ENCODE peak calls at places on chromosomes 4 and X, in five cellular contexts. P is H9; N is CD4-positive, alpha-beta memory T cell; J is SK-N-SH; O is transverse colon. Q is an unnamed sample.

GRCh38 chr4:180456928-180457327 is 1786.3 kb upstream of the TENM3 start:
- DNase-seq in P (no peak), N (no peak), J (no peak), O (no peak), Q (peak; percentile 32)

GRCh38 chrX:136291824-136292223 is 8.9 kb upstream of the ADGRG4 start:
- DNase-seq in P (no peak), N (no peak), J (no peak), O (no peak), Q (no peak)

GRCh38 chr4:159417006-159417405 is 314.1 kb downstream of the RAPGEF2 start:
- DNase-seq in P (no peak), N (no peak), J (no peak), O (no peak), Q (no peak)

GRCh38 chrX:151982217-151982616 is 7.7 kb upstream of the GABRE start:
- DNase-seq in P (no peak), N (no peak), J (no peak), O (no peak), Q (peak; percentile 35)

GRCh38 chr4:3122081-3122563 is 47.6 kb downstream of the HTT start:
- DNase-seq in P (no peak), N (no peak), J (no peak), O (no peak), Q (peak; percentile 96)

GRCh38 chrX:103175944-103176753 is 38.8 kb upstream of the BEX4 start:
- DNase-seq in P (peak; percentile 46), N (peak; percentile 40), J (peak; percentile 67), O (peak; percentile 59), Q (peak; percentile 66)

GRCh38 chrX:101682723-101683122 is 23.1 kb upstream of the ARMCX2 start:
- DNase-seq in P (no peak), N (no peak), J (no peak), O (no peak), Q (peak; percentile 71)

GRCh38 chr4:109302366-109303140 is at the start of gene COL25A1:
- DNase-seq in P (peak; percentile 97), N (peak; percentile 26), J (peak; percentile 65), O (peak; percentile 11), Q (peak; percentile 77)

GRCh38 chr4:30600246-30600645 is 119.9 kb upstream of the PCDH7 start:
- DNase-seq in P (no peak), N (no peak), J (no peak), O (no peak), Q (peak; percentile 91)

GRCh38 chr4:183326853-183327252 is 4.6 kb upstream of the CLDN24 start:
- DNase-seq in P (no peak), N (no peak), J (no peak), O (no peak), Q (peak; percentile 56)

GRCh38 chr4:114326358-114326757 is 272.2 kb upstream of the UGT8 start:
- DNase-seq in P (no peak), N (no peak), J (no peak), O (no peak), Q (no peak)

GRCh38 chr4:144295286-144295995 is 154.9 kb upstream of the GYPA start:
- DNase-seq in P (no peak), N (no peak), J (no peak), O (no peak), Q (no peak)

GRCh38 chr4:42515156-42515884 is 118.0 kb downstream of the SHISA3 start:
- DNase-seq in P (no peak), N (no peak), J (no peak), O (no peak), Q (no peak)

GRCh38 chrX:39639871-39640270 is 457.9 kb downstream of the BCOR start:
- DNase-seq in P (no peak), N (no peak), J (no peak), O (no peak), Q (no peak)

GRCh38 chr4:182179105-182179504 is 64.1 kb upstream of the TENM3 start:
- DNase-seq in P (no peak), N (no peak), J (peak; percentile 45), O (no peak), Q (peak; percentile 82)

GRCh38 chrX:83508006-83508405 is at the start of gene POU3F4:
- DNase-seq in P (peak; percentile 86), N (no peak), J (no peak), O (no peak), Q (no peak)

GRCh38 chrX:37367946-37368345 is 18.8 kb downstream of the PRRG1 start:
- DNase-seq in P (no peak), N (no peak), J (no peak), O (no peak), Q (no peak)

GRCh38 chr4:8164194-8164565 is 5.6 kb upstream of the ABLIM2 start:
- DNase-seq in P (no peak), N (no peak), J (no peak), O (no peak), Q (no peak)

GRCh38 chrX:2614911-2615310 is 76.2 kb upstream of the CD99 start:
- DNase-seq in P (no peak), N (no peak), J (no peak), O (no peak), Q (peak; percentile 73)

GRCh38 chr4:7546809-7547367 is 112.2 kb upstream of the PSAPL1 start:
- DNase-seq in P (no peak), N (no peak), J (no peak), O (no peak), Q (no peak)

GRCh38 chrX:30971761-30972603 is 82.9 kb upstream of the TAB3 start:
- DNase-seq in P (peak; percentile 42), N (no peak), J (peak; percentile 60), O (peak; percentile 17), Q (peak; percentile 66)

DNA sequence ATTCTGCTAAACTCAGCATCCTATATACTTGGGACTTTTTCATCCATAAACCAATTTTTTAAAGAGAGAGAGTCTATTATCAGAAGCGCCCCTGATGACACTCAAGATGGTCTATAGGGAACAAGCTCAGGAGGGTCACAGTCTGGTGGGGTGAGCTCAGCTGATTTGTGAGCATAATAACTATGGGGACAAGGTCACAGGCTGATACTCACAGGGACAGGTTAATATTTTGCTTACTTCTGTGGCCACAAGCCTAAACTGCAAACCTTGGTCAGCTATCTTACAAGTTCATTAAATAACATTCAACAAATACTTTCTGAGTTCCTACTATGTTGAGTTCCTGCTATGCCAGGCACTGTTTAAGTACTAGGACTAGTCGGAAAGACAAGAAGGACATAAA is 10.1 kb upstream of the CCDC149 start:
- DNase-seq in P (no peak), N (no peak), J (no peak), O (no peak), Q (no peak)
- H3K9me3 ChIP-seq in P (no peaks in the 10 kb centered on the region), N (no peaks in the 10 kb centered on the region), J (no peaks in the 10 kb centered on the region), O (no peaks in the 10 kb centered on the region), Q (no peaks in the 10 kb centered on the region)

GRCh38 chr4:44186096-44186849 is 262.3 kb downstream of the KCTD8 start:
- DNase-seq in P (peak; percentile 31), N (no peak), J (no peak), O (no peak), Q (peak; percentile 0)
- H3K9me3 ChIP-seq in P (no peaks in the 10 kb centered on the region), N (no peaks in the 10 kb centered on the region), J (no peaks in the 10 kb centered on the region), O (no peaks in the 10 kb centered on the region), Q (peaks cover 4% of the 10 kb centered on the region)

GRCh38 chr4:14841801-14842748 is 160.2 kb upstream of the CPEB2 start:
- DNase-seq in P (no peak), N (no peak), J (no peak), O (peak; percentile 56), Q (peak; percentile 43)
- H3K9me3 ChIP-seq in P (no peaks in the 10 kb centered on the region), N (no peaks in the 10 kb centered on the region), J (no peaks in the 10 kb centered on the region), O (no peaks in the 10 kb centered on the region), Q (peaks cover 5% of the 10 kb centered on the region)

DNA sequence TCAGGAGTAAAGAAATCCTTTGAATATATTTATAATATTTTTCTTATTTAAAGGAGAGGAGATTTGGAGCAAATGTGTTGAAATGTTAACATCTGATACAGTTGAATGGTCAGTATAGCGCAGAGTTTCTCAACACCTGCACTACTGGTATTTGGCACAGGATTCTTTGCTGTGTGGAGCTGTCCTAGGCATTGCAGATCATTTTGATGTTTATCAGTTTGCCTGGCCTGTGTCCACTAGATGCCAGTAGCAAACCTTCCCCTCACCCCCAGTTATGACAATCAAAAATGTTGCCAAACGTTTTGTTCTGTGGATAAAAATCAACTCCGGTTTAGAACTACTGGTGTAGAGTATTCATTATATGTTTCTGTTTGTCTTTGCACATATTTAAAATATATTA is 765.3 kb upstream of the SLIT2 start:
- DNase-seq in P (no peak), N (no peak), J (peak; percentile 28), O (no peak), Q (peak; percentile 42)
- H3K9me3 ChIP-seq in P (no peaks in the 10 kb centered on the region), N (no peaks in the 10 kb centered on the region), J (no peaks in the 10 kb centered on the region), O (no peaks in the 10 kb centered on the region), Q (no peaks in the 10 kb centered on the region)

GRCh38 chrX:155956649-155957048 is 40.8 kb upstream of the IL9R start:
- DNase-seq in P (no peak), N (no peak), J (no peak), O (no peak), Q (no peak)

GRCh38 chrX:155956099-155956498 is 41.4 kb upstream of the IL9R start:
- DNase-seq in P (no peak), N (no peak), J (no peak), O (no peak), Q (no peak)

GRCh38 chrX:155954793-155955192 is 42.7 kb upstream of the IL9R start:
- DNase-seq in P (no peak), N (no peak), J (no peak), O (no peak), Q (no peak)

GRCh38 chrX:155951237-155951789 is 46.2 kb upstream of the IL9R start:
- DNase-seq in P (no peak), N (no peak), J (no peak), O (no peak), Q (no peak)

DNA sequence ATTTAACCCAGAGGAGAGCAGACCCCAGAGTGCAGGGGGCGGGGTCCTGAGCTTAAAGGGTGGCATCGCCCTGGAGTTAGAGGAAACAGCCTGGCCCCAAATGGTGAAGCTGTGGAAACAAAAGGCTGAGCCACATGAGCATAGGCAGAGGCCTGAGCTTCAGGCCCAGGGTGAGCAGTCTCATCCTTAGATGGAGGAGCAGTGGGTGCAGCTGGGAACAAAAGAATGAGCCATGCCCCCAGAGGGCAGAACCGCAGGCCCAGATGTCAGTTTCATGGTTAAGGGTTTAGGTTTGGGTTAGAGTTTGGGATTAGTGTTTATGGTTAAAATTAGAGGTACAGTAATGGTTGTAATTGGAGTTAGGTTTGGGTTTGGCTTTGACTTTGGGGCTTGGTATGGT is 44.4 kb upstream of the IL9R start:
- DNase-seq in P (no peak), N (no peak), J (no peak), O (no peak), Q (no peak)
- H3K9me3 ChIP-seq in P (peaks cover 49% of the 10 kb centered on the region), N (no peaks in the 10 kb centered on the region), J (no peaks in the 10 kb centered on the region), O (no peaks in the 10 kb centered on the region), Q (no peaks in the 10 kb centered on the region)

DNA sequence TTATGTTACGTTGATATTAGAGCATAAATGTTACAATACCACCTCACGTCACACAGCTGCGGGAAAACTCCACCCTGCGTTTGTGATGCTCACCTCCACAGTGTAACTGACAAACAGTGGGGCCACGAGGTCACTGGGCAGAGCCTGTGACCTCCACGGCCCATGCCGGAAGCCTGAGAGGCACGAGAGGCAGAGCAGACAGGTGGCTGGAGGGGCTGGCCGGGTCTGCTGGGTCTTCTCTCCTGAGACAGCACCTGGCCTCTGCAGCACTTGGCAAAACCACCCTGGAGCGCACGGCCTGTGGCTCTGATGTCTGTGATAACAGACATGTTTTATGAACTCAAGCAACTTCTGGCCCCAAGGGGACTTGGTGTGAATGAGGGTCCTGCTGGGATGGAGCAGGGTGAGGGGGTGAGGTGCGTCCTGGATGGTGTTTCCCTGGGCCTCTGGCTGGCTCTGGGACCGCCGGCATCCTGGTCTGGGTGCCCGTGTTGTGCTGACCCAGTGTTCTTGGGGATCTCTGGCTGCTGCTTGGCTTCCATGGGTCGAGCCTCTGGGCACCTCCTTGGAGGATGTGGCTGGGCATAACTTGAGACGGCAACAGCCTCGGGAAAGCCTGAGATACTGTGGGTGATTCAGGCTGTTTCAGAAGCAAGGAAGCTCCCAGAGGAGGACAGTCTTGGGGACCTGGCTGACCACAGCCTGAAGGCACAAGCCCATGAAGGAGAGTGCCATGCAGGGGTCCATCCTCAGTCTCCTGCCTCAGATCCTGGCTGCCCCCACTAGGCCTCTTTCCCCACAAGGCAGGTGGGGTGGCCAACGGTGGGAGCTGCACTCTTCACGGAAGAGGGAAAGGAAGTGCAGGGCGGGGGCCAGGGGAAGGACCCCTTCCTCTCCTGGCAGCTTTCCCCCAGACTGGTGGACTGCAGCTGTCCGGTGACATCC is 19.7 kb downstream of the RNF212 start:
- DNase-seq in P (peak; percentile 23), N (no peak), J (no peak), O (no peak), Q (no peak)
- H3K9me3 ChIP-seq in P (no peaks in the 10 kb centered on the region), N (no peaks in the 10 kb centered on the region), J (no peaks in the 10 kb centered on the region), O (peaks cover 3% of the 10 kb centered on the region), Q (no peaks in the 10 kb centered on the region)

Q was measured in A673.